ENCODE peak calls at places on chromosomes 16 and 17, in four cellular contexts. A, S, M and J are unnamed samples. For H3K4me1 and H3K36me3, the result is how much of the 10 kb centered on the place peaks cover.

GRCh38 chr16:14559809-14560227 is 70.2 kb downstream of the PARN start:
- DNase-seq in A (no peak), S (no peak), M (no peak), J (peak)

GRCh38 chr16:68281368-68282063 is 17.2 kb downstream of the SLC7A6 start:
- DNase-seq in S (no peak), A (no peak), M (no peak), J (no peak)

GRCh38 chr17:17628388-17629008 is 37.0 kb upstream of the PEMT start:
- DNase-seq in S (no peak), A (no peak), M (no peak), J (no peak)

GRCh38 chr17:81906476-81907218 is 4.6 kb downstream of the PCYT2 start:
- DNase-seq in M (peak), A (no peak), S (no peak), J (no peak)

GRCh38 chr16:56102159-56102798 is 89.0 kb upstream of the GNAO1 start:
- DNase-seq in M (peak), A (no peak), S (no peak), J (no peak)

GRCh38 chr17:48597775-48598631 is 4.4 kb upstream of the HOXB5 start:
- DNase-seq in S (no peak), A (peak), M (no peak), J (no peak)

GRCh38 chr16:50025544-50025931 is 513 bp downstream of the CNEP1R1 start:
- DNase-seq in S (no peak), M (no peak), A (peak), J (no peak)

GRCh38 chr17:55086635-55087058 is 118.1 kb downstream of the STXBP4 start:
- DNase-seq in M (no peak), A (peak), S (no peak), J (no peak)

GRCh38 chr16:47732806-47733150 is 271.6 kb downstream of the PHKB start:
- DNase-seq in M (no peak), S (no peak), A (peak), J (no peak)

GRCh38 chr16:69197573-69197972 is 10.6 kb downstream of the SNTB2 start:
- DNase-seq in A (no peak), M (no peak), S (no peak), J (no peak)

GRCh38 chr17:37360632-37361031 is 15.2 kb upstream of the C17orf78 start:
- DNase-seq in A (peak), M (no peak), S (no peak), J (no peak)

GRCh38 chr16:84765606-84766580 is 53.9 kb upstream of the CRISPLD2 start:
- DNase-seq in A (no peak), M (no peak), S (no peak), J (no peak)

GRCh38 chr17:77724876-77725615 is 233.5 kb upstream of the TNRC6C start:
- DNase-seq in M (no peak), S (no peak), A (no peak), J (no peak)

GRCh38 chr17:44263360-44263902 is 4.5 kb downstream of the SLC4A1 start:
- DNase-seq in A (no peak), S (no peak), M (no peak), J (no peak)

GRCh38 chr16:636206-637080 is at the start of gene METTL26:
- DNase-seq in S (peak), A (peak), M (peak), J (peak)

GRCh38 chr17:80036715-80037477 is 454 bp downstream of the CCDC40 start:
- DNase-seq in S (no peak), A (peak), M (peak), J (peak)

GRCh38 chr17:51128089-51128488 is 7.4 kb upstream of the SPAG9 start:
- DNase-seq in A (no peak), M (no peak), S (no peak), J (no peak)

GRCh38 chr17:14150604-14151003 is 81.3 kb downstream of the COX10 start:
- DNase-seq in M (peak), A (no peak), S (no peak), J (peak)

GRCh38 chr17:32487460-32488176 is 825 bp downstream of the CDK5R1 start:
- DNase-seq in A (no peak), S (no peak), M (no peak), J (no peak)
- H3K4me1 ChIP-seq in A (under half), S (under half), M (under half), J (under half)

GRCh38 chr17:79023180-79023705 is 726 bp upstream of the C1QTNF1 start:
- DNase-seq in S (peak), M (no peak), A (no peak), J (no peak)

GRCh38 chr17:79027274-79027924 is 3.4 kb downstream of the C1QTNF1 start:
- DNase-seq in M (no peak), A (no peak), S (peak), J (no peak)

GRCh38 chr17:79023886-79024771 is at the start of gene C1QTNF1:
- DNase-seq in M (peak), A (peak), S (peak), J (no peak)

GRCh38 chr17:79026345-79027273 is 2.6 kb downstream of the C1QTNF1 start:
- DNase-seq in S (peak), A (peak), M (no peak), J (no peak)

DNA sequence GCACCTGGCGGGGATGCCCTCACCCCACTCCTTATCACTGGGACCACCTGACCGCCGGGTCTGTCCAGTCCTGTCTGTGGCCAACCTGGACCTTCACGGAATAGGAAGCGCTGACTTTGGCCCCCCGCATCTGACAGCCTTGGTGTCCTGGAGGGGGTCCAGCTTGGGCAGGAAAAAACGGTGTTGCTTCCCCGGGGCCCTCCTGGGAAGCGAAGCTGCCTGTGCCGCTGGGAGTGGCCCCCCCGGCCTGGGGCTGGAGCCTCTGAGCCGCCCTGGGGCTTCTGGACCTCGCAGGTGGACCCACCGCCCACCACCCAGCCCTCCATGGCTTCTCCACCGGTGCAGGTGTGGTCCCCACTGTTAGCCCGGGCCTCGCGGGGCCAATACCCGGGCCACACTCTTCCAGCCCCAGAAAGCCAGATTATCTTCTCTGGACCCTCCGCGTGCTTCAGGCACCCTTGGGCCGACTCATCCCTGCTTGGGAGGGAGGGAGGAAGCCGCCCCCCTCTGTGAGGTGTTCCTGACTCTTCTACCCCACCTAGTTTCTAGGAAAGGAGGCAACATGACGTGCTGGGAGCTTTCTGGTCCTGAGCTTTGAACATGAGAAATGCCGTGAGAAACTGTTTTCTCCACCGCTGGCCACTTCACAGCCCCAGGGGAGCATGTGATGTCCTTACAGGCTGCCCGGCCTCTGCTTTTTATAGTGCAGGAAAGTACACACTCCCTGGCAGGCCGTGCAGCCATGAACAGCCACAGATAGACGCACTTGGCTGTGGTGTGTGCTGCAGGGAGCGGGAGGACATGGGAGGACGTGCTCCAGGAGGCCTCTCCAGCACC is 1.1 kb downstream of the C1QTNF1 start:
- DNase-seq in S (peak), A (no peak), M (peak), J (peak)
- H3K36me3 ChIP-seq in S (under half), A (under half), M (under half), J (under half)

GRCh38 chr17:76690596-76691280 is 20.0 kb downstream of the MXRA7 start:
- DNase-seq in A (no peak), M (no peak), S (no peak), J (no peak)

GRCh38 chr17:76687278-76688164 is 23.2 kb downstream of the MXRA7 start:
- DNase-seq in A (no peak), S (peak), M (peak), J (no peak)

GRCh38 chr17:76688165-76688622 is 22.6 kb downstream of the MXRA7 start:
- DNase-seq in S (no peak), M (no peak), A (peak), J (no peak)

GRCh38 chr17:76691379-76692191 is 19.2 kb downstream of the MXRA7 start:
- DNase-seq in S (no peak), M (no peak), A (no peak), J (no peak)

GRCh38 chr17:76689859-76690258 is 20.9 kb downstream of the MXRA7 start:
- DNase-seq in A (no peak), M (no peak), S (no peak), J (no peak)
- TF ChIP-seq CTCF in A (no peak), M (no peak), S (no peak), J (no peak)

DNA sequence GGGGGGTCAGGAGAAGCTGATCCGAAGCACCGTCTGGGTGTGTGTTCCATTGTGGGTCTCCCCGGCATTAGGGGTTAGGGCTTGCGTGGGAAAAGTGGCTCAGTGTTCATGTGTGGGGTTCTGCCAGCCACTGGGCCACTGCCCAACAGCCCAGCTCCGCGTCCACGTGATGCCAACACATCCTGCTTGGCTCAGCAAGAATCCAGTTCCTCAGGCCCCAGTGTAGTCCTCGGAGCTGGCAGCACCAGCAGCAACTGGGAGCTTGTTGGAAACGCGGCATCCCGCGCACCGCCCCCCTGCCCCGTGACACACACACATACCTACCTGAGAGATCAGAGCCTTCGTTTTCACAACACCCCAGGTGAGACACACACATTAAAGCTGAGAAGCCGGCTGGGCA is 18.9 kb downstream of the LGALS9 start:
- DNase-seq in M (no peak), A (no peak), S (peak), J (peak)
- H3K4me1 ChIP-seq in M (under half), A (under half), S (under half), J (under half)

DNA sequence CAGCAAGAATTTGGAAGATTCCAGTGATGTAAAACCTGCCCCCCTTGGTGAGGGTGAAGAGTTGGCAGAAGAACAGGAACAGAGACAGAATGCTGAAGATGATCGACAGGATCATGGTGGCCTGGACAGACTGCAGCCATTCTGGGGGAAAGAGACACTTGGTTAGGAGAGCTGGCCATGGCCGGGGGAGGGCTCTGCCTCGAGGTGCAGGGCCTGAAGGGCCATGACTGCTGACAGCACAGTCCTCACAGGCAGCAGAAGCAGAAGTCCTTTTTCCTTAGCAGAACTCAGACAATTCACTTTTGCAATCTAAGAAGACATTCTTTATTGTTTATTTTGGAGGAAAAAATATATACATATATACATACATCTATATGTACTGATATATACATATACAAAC is 25.7 kb downstream of the PMP22 start:
- DNase-seq in S (no peak), A (no peak), M (no peak), J (no peak)
- H3K36me3 ChIP-seq in S (under half), A (under half), M (under half), J (under half)

GRCh38 chr17:61411944-61412859 is 12.6 kb downstream of the TBX2 start:
- DNase-seq in M (peak), A (peak), S (peak), J (no peak)

GRCh38 chr17:61410555-61411089 is 11.0 kb downstream of the TBX2 start:
- DNase-seq in S (peak), M (peak), A (no peak), J (peak)

GRCh38 chr17:61410100-61410551 is 10.5 kb downstream of the TBX2 start:
- DNase-seq in S (no peak), A (no peak), M (peak), J (no peak)

GRCh38 chr17:61412860-61413653 is 13.4 kb downstream of the TBX2 start:
- DNase-seq in M (peak), S (no peak), A (no peak), J (peak)

DNA sequence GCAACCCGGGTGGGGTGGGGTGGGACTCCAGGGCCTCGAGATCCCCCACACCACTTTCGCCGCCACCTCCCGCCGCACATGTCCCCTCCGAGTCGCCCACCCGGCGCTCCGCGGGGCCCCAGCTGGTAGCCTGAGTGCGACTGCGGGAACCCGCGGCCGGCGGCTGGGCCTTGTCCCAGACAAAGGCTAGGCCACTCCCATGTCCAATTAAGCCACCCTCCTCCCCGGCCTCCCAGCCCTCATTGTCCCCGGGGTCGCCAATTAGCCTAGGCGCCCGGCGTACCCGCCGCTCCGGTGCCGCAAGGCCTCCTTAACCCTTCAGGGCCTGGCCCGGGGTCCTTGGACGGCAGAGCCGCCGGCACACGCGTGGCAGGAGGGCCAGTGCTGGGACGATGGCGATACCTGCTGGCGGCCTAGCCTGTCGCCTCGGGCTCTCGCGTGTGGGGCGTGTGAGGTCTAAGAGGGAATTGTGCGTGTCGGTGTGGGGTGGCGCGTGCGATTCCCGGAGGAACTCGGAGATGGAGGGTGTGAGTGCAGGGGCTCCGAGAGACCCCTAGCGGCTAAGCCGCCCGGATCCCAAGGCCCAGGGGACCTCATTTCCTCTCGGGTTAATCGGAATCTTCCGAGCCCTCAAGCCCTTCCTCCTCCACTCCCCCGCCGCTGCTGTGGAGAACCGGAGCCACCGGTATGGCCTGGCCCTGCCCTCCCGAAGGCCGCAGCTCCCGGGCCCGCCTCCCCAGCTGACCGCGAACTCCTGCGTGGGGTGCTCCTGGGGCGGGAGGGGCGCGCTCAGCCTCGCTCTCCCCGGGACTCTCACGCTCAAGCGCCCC is 11.7 kb downstream of the TBX2 start:
- DNase-seq in A (peak), M (peak), S (no peak), J (peak)
- TF ChIP-seq CTCF in A (no peak), M (peak), S (no peak), J (no peak)

GRCh38 chr17:39208893-39209292 is 8.8 kb downstream of the RPL19 start:
- DNase-seq in M (no peak), A (no peak), S (no peak), J (peak)
- H3K4me1 ChIP-seq in M (under half), A (under half), S (under half), J (under half)

GRCh38 chr16:29994613-29995329 is 646 bp downstream of the HIRIP3 start:
- DNase-seq in A (peak), M (peak), S (no peak), J (no peak)
- H3K36me3 ChIP-seq in A (under half), M (under half), S (under half), J (half or more)

GRCh38 chr17:57578608-57578990 is 166.5 kb downstream of the CCDC182 start:
- DNase-seq in S (no peak), A (no peak), M (no peak), J (no peak)
- TF ChIP-seq CTCF in S (no peak), A (no peak), M (no peak), J (no peak)

DNA sequence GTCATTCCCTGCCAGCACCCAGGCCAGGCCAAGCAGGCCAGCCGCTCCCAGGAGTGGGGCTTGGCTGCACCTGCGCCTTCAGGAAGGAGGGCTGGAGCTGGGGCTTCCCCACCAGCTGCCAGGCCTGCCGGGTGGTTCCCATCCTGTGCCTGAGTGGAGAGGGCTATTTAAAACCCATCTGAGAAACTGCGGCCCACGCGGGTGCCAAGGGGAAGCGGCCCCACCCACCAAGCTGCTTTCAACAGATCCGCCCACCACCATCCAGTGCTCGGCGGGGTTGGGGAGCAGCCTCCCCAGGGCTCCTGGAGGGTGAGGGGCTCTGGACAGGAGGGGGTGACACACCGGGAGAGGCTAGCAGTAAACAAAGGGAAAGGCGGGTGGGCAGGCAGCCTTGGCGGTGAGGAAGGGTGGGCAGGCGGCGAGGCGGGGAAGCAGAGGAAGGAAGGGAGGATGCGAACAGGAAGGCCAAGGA is 3.6 kb downstream of the NTHL1 start:
- DNase-seq in S (no peak), M (peak), A (no peak), J (no peak)
- H3K4me1 ChIP-seq in S (under half), M (half or more), A (under half), J (half or more)